ENCODE peak calls at places on chromosomes 7 and 10, in seven cellular contexts. One of them, this sample, is unnamed.

GRCh38 chr7:116588641-116589594 is 64.1 kb downstream of the CAV1 start:
- DNase-seq in RPMI7951: peak; percentile 70
- DNase-seq in DMS153: no peak
- DNase-seq in lower lobe of right lung: no peak
- DNase-seq in body of pancreas: no peak
- DNase-seq in testis: no peak
- DNase-seq in NCI-H748 treated with DMSO at 0.1 percent for 48 hours: peak; percentile 53
- DNase-seq in this sample: peak; percentile 82

GRCh38 chr7:74284781-74285259 is 4.4 kb upstream of the CLIP2 start:
- DNase-seq in body of pancreas: peak; percentile 55
- DNase-seq in RPMI7951: no peak
- DNase-seq in NCI-H748 treated with DMSO at 0.1 percent for 48 hours: no peak
- DNase-seq in DMS153: peak; percentile 14
- DNase-seq in testis: no peak
- DNase-seq in lower lobe of right lung: no peak
- DNase-seq in this sample: no peak

GRCh38 chr7:40015790-40016296 is 65.8 kb downstream of the CDK13 start:
- DNase-seq in body of pancreas: peak; percentile 28
- DNase-seq in RPMI7951: peak; percentile 26
- DNase-seq in lower lobe of right lung: no peak
- DNase-seq in NCI-H748 treated with DMSO at 0.1 percent for 48 hours: no peak
- DNase-seq in testis: peak; percentile 49
- DNase-seq in DMS153: no peak
- DNase-seq in this sample: peak; percentile 57

GRCh38 chr7:90624128-90624980 is 28.2 kb downstream of the CDK14 start:
- DNase-seq in RPMI7951: no peak
- DNase-seq in DMS153: no peak
- DNase-seq in NCI-H748 treated with DMSO at 0.1 percent for 48 hours: no peak
- DNase-seq in body of pancreas: no peak
- DNase-seq in testis: no peak
- DNase-seq in lower lobe of right lung: no peak
- DNase-seq in this sample: peak; percentile 53

GRCh38 chr10:62839595-62839994 is 23.4 kb upstream of the EGR2 start:
- DNase-seq in RPMI7951: no peak
- DNase-seq in DMS153: no peak
- DNase-seq in testis: no peak
- DNase-seq in lower lobe of right lung: no peak
- DNase-seq in NCI-H748 treated with DMSO at 0.1 percent for 48 hours: no peak
- DNase-seq in body of pancreas: no peak
- DNase-seq in this sample: no peak

GRCh38 chr7:127751062-127751722 is 99.2 kb downstream of the SND1 start:
- DNase-seq in DMS153: peak; percentile 4
- DNase-seq in body of pancreas: no peak
- DNase-seq in NCI-H748 treated with DMSO at 0.1 percent for 48 hours: no peak
- DNase-seq in lower lobe of right lung: no peak
- DNase-seq in testis: no peak
- DNase-seq in RPMI7951: peak; percentile 50
- DNase-seq in this sample: peak; percentile 76

GRCh38 chr10:66564341-66564740 is 361.5 kb upstream of the LRRTM3 start:
- DNase-seq in RPMI7951: no peak
- DNase-seq in body of pancreas: no peak
- DNase-seq in DMS153: no peak
- DNase-seq in testis: no peak
- DNase-seq in lower lobe of right lung: no peak
- DNase-seq in NCI-H748 treated with DMSO at 0.1 percent for 48 hours: no peak
- DNase-seq in this sample: no peak

GRCh38 chr10:64271983-64272382 is 750.8 kb downstream of the REEP3 start:
- DNase-seq in body of pancreas: no peak
- DNase-seq in testis: no peak
- DNase-seq in DMS153: no peak
- DNase-seq in RPMI7951: no peak
- DNase-seq in lower lobe of right lung: no peak
- DNase-seq in NCI-H748 treated with DMSO at 0.1 percent for 48 hours: no peak
- DNase-seq in this sample: no peak

GRCh38 chr7:82700739-82701138 is 257.2 kb upstream of the CACNA2D1 start:
- DNase-seq in lower lobe of right lung: no peak
- DNase-seq in DMS153: peak; percentile 16
- DNase-seq in testis: no peak
- DNase-seq in RPMI7951: no peak
- DNase-seq in NCI-H748 treated with DMSO at 0.1 percent for 48 hours: peak; percentile 37
- DNase-seq in body of pancreas: no peak
- DNase-seq in this sample: no peak

GRCh38 chr7:107742678-107743566 is 1.0 kb upstream of the CBLL1 start:
- DNase-seq in RPMI7951: no peak
- DNase-seq in body of pancreas: peak; percentile 60
- DNase-seq in testis: no peak
- DNase-seq in DMS153: peak; percentile 80
- DNase-seq in lower lobe of right lung: peak; percentile 78
- DNase-seq in NCI-H748 treated with DMSO at 0.1 percent for 48 hours: no peak
- DNase-seq in this sample: no peak

GRCh38 chr10:57979466-57979865 is 288.2 kb downstream of the IPMK start:
- DNase-seq in NCI-H748 treated with DMSO at 0.1 percent for 48 hours: no peak
- DNase-seq in DMS153: no peak
- DNase-seq in body of pancreas: no peak
- DNase-seq in RPMI7951: peak; percentile 62
- DNase-seq in lower lobe of right lung: no peak
- DNase-seq in testis: no peak
- DNase-seq in this sample: peak; percentile 27

GRCh38 chr10:45235823-45236222 is 79.6 kb downstream of the OR13A1 start:
- DNase-seq in lower lobe of right lung: no peak
- DNase-seq in body of pancreas: no peak
- DNase-seq in RPMI7951: peak; percentile 57
- DNase-seq in testis: no peak
- DNase-seq in DMS153: no peak
- DNase-seq in NCI-H748 treated with DMSO at 0.1 percent for 48 hours: no peak
- DNase-seq in this sample: peak; percentile 21

GRCh38 chr7:64045301-64046040 is at the start of gene ZNF727:
- DNase-seq in lower lobe of right lung: peak; percentile 68
- DNase-seq in DMS153: no peak
- DNase-seq in testis: peak; percentile 94
- DNase-seq in body of pancreas: peak; percentile 53
- DNase-seq in NCI-H748 treated with DMSO at 0.1 percent for 48 hours: no peak
- DNase-seq in RPMI7951: no peak
- DNase-seq in this sample: no peak

GRCh38 chr7:51162724-51163329 is 153.8 kb downstream of the COBL start:
- DNase-seq in RPMI7951: peak; percentile 83
- DNase-seq in body of pancreas: peak; percentile 81
- DNase-seq in NCI-H748 treated with DMSO at 0.1 percent for 48 hours: peak; percentile 86
- DNase-seq in lower lobe of right lung: no peak
- DNase-seq in DMS153: peak; percentile 89
- DNase-seq in testis: peak; percentile 93
- DNase-seq in this sample: peak; percentile 85

GRCh38 chr10:92778091-92778490 is 70.2 kb upstream of the EXOC6 start:
- DNase-seq in body of pancreas: no peak
- DNase-seq in RPMI7951: no peak
- DNase-seq in lower lobe of right lung: no peak
- DNase-seq in DMS153: no peak
- DNase-seq in NCI-H748 treated with DMSO at 0.1 percent for 48 hours: no peak
- DNase-seq in testis: no peak
- DNase-seq in this sample: peak; percentile 62

GRCh38 chr10:100894589-100895294 is 18.0 kb upstream of the SLF2 start:
- DNase-seq in RPMI7951: peak; percentile 23
- DNase-seq in NCI-H748 treated with DMSO at 0.1 percent for 48 hours: no peak
- DNase-seq in body of pancreas: no peak
- DNase-seq in DMS153: no peak
- DNase-seq in lower lobe of right lung: no peak
- DNase-seq in testis: no peak
- DNase-seq in this sample: no peak

GRCh38 chr10:48253970-48254657 is 20.4 kb downstream of the FRMPD2 start:
- DNase-seq in lower lobe of right lung: no peak
- DNase-seq in testis: no peak
- DNase-seq in body of pancreas: no peak
- DNase-seq in NCI-H748 treated with DMSO at 0.1 percent for 48 hours: no peak
- DNase-seq in DMS153: no peak
- DNase-seq in RPMI7951: peak; percentile 92
- DNase-seq in this sample: peak; percentile 54

GRCh38 chr7:17301491-17302101 is 3.1 kb downstream of the AHR start:
- DNase-seq in testis: peak; percentile 76
- DNase-seq in body of pancreas: peak; percentile 40
- DNase-seq in DMS153: peak; percentile 26
- DNase-seq in NCI-H748 treated with DMSO at 0.1 percent for 48 hours: peak; percentile 25
- DNase-seq in RPMI7951: peak; percentile 44
- DNase-seq in lower lobe of right lung: no peak
- DNase-seq in this sample: peak; percentile 69

GRCh38 chr7:44638611-44639557 is 32.5 kb downstream of the OGDH start:
- DNase-seq in RPMI7951: peak; percentile 96
- DNase-seq in testis: peak; percentile 43
- DNase-seq in DMS153: peak; percentile 57
- DNase-seq in NCI-H748 treated with DMSO at 0.1 percent for 48 hours: no peak
- DNase-seq in body of pancreas: peak; percentile 72
- DNase-seq in lower lobe of right lung: peak; percentile 81
- DNase-seq in this sample: peak; percentile 79

GRCh38 chr10:104342941-104343411 is 4.7 kb upstream of the ITPRIP start:
- DNase-seq in lower lobe of right lung: no peak
- DNase-seq in testis: no peak
- DNase-seq in NCI-H748 treated with DMSO at 0.1 percent for 48 hours: no peak
- DNase-seq in body of pancreas: no peak
- DNase-seq in RPMI7951: no peak
- DNase-seq in DMS153: no peak
- DNase-seq in this sample: peak; percentile 56

GRCh38 chr10:27192284-27192683 is 37.1 kb downstream of the MASTL start:
- DNase-seq in RPMI7951: peak; percentile 98
- DNase-seq in lower lobe of right lung: no peak
- DNase-seq in DMS153: no peak
- DNase-seq in NCI-H748 treated with DMSO at 0.1 percent for 48 hours: no peak
- DNase-seq in body of pancreas: no peak
- DNase-seq in testis: peak; percentile 57
- DNase-seq in this sample: peak; percentile 89

GRCh38 chr7:11297764-11298163 is 324.1 kb downstream of the PHF14 start:
- DNase-seq in testis: no peak
- DNase-seq in lower lobe of right lung: no peak
- DNase-seq in DMS153: no peak
- DNase-seq in body of pancreas: no peak
- DNase-seq in RPMI7951: no peak
- DNase-seq in NCI-H748 treated with DMSO at 0.1 percent for 48 hours: no peak
- DNase-seq in this sample: no peak

GRCh38 chr7:4189151-4189570 is 492.9 kb upstream of the FOXK1 start:
- DNase-seq in RPMI7951: no peak
- DNase-seq in testis: peak; percentile 44
- DNase-seq in body of pancreas: peak; percentile 97
- DNase-seq in lower lobe of right lung: peak; percentile 69
- DNase-seq in DMS153: no peak
- DNase-seq in NCI-H748 treated with DMSO at 0.1 percent for 48 hours: peak; percentile 57
- DNase-seq in this sample: peak; percentile 6

GRCh38 chr10:78494179-78494578 is 460.5 kb downstream of the RPS24 start:
- DNase-seq in testis: no peak
- DNase-seq in NCI-H748 treated with DMSO at 0.1 percent for 48 hours: no peak
- DNase-seq in DMS153: no peak
- DNase-seq in body of pancreas: no peak
- DNase-seq in lower lobe of right lung: no peak
- DNase-seq in RPMI7951: no peak
- DNase-seq in this sample: no peak

GRCh38 chr10:70652761-70653657 is 19.3 kb upstream of the ADAMTS14 start:
- DNase-seq in NCI-H748 treated with DMSO at 0.1 percent for 48 hours: no peak
- DNase-seq in testis: peak; percentile 59
- DNase-seq in RPMI7951: peak; percentile 99
- DNase-seq in DMS153: no peak
- DNase-seq in lower lobe of right lung: no peak
- DNase-seq in body of pancreas: peak; percentile 22
- DNase-seq in this sample: peak; percentile 82

GRCh38 chr7:115827305-115828045 is 203.1 kb downstream of the TFEC start:
- DNase-seq in NCI-H748 treated with DMSO at 0.1 percent for 48 hours: no peak
- DNase-seq in lower lobe of right lung: no peak
- DNase-seq in body of pancreas: no peak
- DNase-seq in testis: no peak
- DNase-seq in RPMI7951: no peak
- DNase-seq in DMS153: no peak
- DNase-seq in this sample: no peak

GRCh38 chr7:69883399-69883821 is 285.1 kb downstream of the AUTS2 start:
- DNase-seq in DMS153: no peak
- DNase-seq in NCI-H748 treated with DMSO at 0.1 percent for 48 hours: no peak
- DNase-seq in body of pancreas: no peak
- DNase-seq in testis: no peak
- DNase-seq in lower lobe of right lung: no peak
- DNase-seq in RPMI7951: no peak
- DNase-seq in this sample: no peak

GRCh38 chr10:106515206-106515790 is 649.2 kb downstream of the SORCS1 start:
- DNase-seq in lower lobe of right lung: no peak
- DNase-seq in body of pancreas: no peak
- DNase-seq in RPMI7951: no peak
- DNase-seq in testis: no peak
- DNase-seq in DMS153: no peak
- DNase-seq in NCI-H748 treated with DMSO at 0.1 percent for 48 hours: no peak
- DNase-seq in this sample: no peak

GRCh38 chr7:91657386-91658120 is 222.9 kb downstream of the MTERF1 start:
- DNase-seq in DMS153: no peak
- DNase-seq in body of pancreas: no peak
- DNase-seq in lower lobe of right lung: no peak
- DNase-seq in testis: no peak
- DNase-seq in NCI-H748 treated with DMSO at 0.1 percent for 48 hours: no peak
- DNase-seq in RPMI7951: peak; percentile 6
- DNase-seq in this sample: peak; percentile 90

GRCh38 chr7:92973293-92973731 is 136.9 kb upstream of the CDK6 start:
- DNase-seq in testis: no peak
- DNase-seq in body of pancreas: no peak
- DNase-seq in RPMI7951: no peak
- DNase-seq in NCI-H748 treated with DMSO at 0.1 percent for 48 hours: no peak
- DNase-seq in lower lobe of right lung: no peak
- DNase-seq in DMS153: no peak
- DNase-seq in this sample: no peak